ENCODE peak calls at places on chromosomes 3 and 15, in nine cellular contexts. One of them, this sample, is unnamed. For H3K36me3, the result is how much of the 10 kb centered on the place peaks cover.

GRCh38 chr3:61521229-61521628 is 40.1 kb upstream of the PTPRG start:
- DNase-seq in endothelial cell of umbilical vein: no peak
- DNase-seq in HCT116: no peak
- DNase-seq in Panc1: no peak
- DNase-seq in transverse colon: no peak
- DNase-seq in SK-N-SH: no peak
- DNase-seq in suprapubic skin: no peak
- DNase-seq in GM23338: peak
- DNase-seq in spleen: no peak
- DNase-seq in this sample: no peak

GRCh38 chr3:87109431-87109830 is 117.7 kb upstream of the CHMP2B start:
- DNase-seq in endothelial cell of umbilical vein: no peak
- DNase-seq in HCT116: no peak
- DNase-seq in Panc1: no peak
- DNase-seq in transverse colon: no peak
- DNase-seq in SK-N-SH: no peak
- DNase-seq in suprapubic skin: no peak
- DNase-seq in GM23338: no peak
- DNase-seq in spleen: no peak
- DNase-seq in this sample: no peak

GRCh38 chr3:108462899-108463298 is 47.5 kb downstream of the MYH15 start:
- DNase-seq in endothelial cell of umbilical vein: no peak
- DNase-seq in HCT116: no peak
- DNase-seq in Panc1: no peak
- DNase-seq in transverse colon: no peak
- DNase-seq in SK-N-SH: no peak
- DNase-seq in suprapubic skin: no peak
- DNase-seq in GM23338: no peak
- DNase-seq in spleen: no peak
- DNase-seq in this sample: no peak

GRCh38 chr3:62665627-62666433 is 209.4 kb downstream of the CADPS start:
- DNase-seq in endothelial cell of umbilical vein: peak
- DNase-seq in HCT116: peak
- DNase-seq in Panc1: peak
- DNase-seq in transverse colon: peak
- DNase-seq in SK-N-SH: peak
- DNase-seq in suprapubic skin: peak
- DNase-seq in GM23338: peak
- DNase-seq in spleen: no peak
- DNase-seq in this sample: peak

GRCh38 chr15:65949482-65949881 is 80.2 kb downstream of the RAB11A start:
- DNase-seq in endothelial cell of umbilical vein: no peak
- DNase-seq in HCT116: no peak
- DNase-seq in Panc1: no peak
- DNase-seq in transverse colon: no peak
- DNase-seq in SK-N-SH: peak
- DNase-seq in suprapubic skin: no peak
- DNase-seq in GM23338: no peak
- DNase-seq in spleen: peak
- DNase-seq in this sample: no peak

GRCh38 chr3:150069158-150069536 is 98.5 kb upstream of the PFN2 start:
- DNase-seq in endothelial cell of umbilical vein: no peak
- DNase-seq in HCT116: no peak
- DNase-seq in Panc1: no peak
- DNase-seq in transverse colon: no peak
- DNase-seq in SK-N-SH: no peak
- DNase-seq in suprapubic skin: no peak
- DNase-seq in GM23338: no peak
- DNase-seq in spleen: no peak
- DNase-seq in this sample: no peak

GRCh38 chr3:39541917-39542329 is 74.4 kb downstream of the MOBP start:
- DNase-seq in endothelial cell of umbilical vein: peak
- DNase-seq in HCT116: peak
- DNase-seq in Panc1: no peak
- DNase-seq in transverse colon: no peak
- DNase-seq in SK-N-SH: peak
- DNase-seq in suprapubic skin: no peak
- DNase-seq in GM23338: peak
- DNase-seq in spleen: no peak
- DNase-seq in this sample: no peak

GRCh38 chr3:6861331-6861988 is 545 bp downstream of the GRM7 start:
- DNase-seq in endothelial cell of umbilical vein: no peak
- DNase-seq in HCT116: no peak
- DNase-seq in Panc1: no peak
- DNase-seq in transverse colon: no peak
- DNase-seq in SK-N-SH: peak
- DNase-seq in suprapubic skin: no peak
- DNase-seq in GM23338: no peak
- DNase-seq in spleen: no peak
- DNase-seq in this sample: no peak

GRCh38 chr3:197209366-197210260 is 88.8 kb downstream of the DLG1 start:
- DNase-seq in endothelial cell of umbilical vein: peak
- DNase-seq in HCT116: no peak
- DNase-seq in Panc1: no peak
- DNase-seq in transverse colon: no peak
- DNase-seq in SK-N-SH: no peak
- DNase-seq in suprapubic skin: no peak
- DNase-seq in GM23338: no peak
- DNase-seq in spleen: no peak
- DNase-seq in this sample: no peak

GRCh38 chr15:25796395-25796794 is 66.7 kb downstream of the ATP10A start:
- DNase-seq in endothelial cell of umbilical vein: no peak
- DNase-seq in HCT116: no peak
- DNase-seq in Panc1: no peak
- DNase-seq in transverse colon: no peak
- DNase-seq in SK-N-SH: no peak
- DNase-seq in suprapubic skin: no peak
- DNase-seq in GM23338: no peak
- DNase-seq in spleen: no peak
- DNase-seq in this sample: no peak

GRCh38 chr15:69603369-69604049 is 150.9 kb downstream of the RPLP1 start:
- DNase-seq in endothelial cell of umbilical vein: no peak
- DNase-seq in HCT116: no peak
- DNase-seq in Panc1: no peak
- DNase-seq in transverse colon: no peak
- DNase-seq in SK-N-SH: no peak
- DNase-seq in suprapubic skin: no peak
- DNase-seq in GM23338: no peak
- DNase-seq in spleen: no peak
- DNase-seq in this sample: no peak

GRCh38 chr15:93124126-93124525 is 35.1 kb upstream of the RGMA start:
- DNase-seq in endothelial cell of umbilical vein: no peak
- DNase-seq in HCT116: no peak
- DNase-seq in Panc1: no peak
- DNase-seq in transverse colon: no peak
- DNase-seq in SK-N-SH: no peak
- DNase-seq in suprapubic skin: no peak
- DNase-seq in GM23338: no peak
- DNase-seq in spleen: no peak
- DNase-seq in this sample: no peak

GRCh38 chr3:102741105-102741504 is 306.3 kb downstream of the ZPLD1 start:
- DNase-seq in endothelial cell of umbilical vein: no peak
- DNase-seq in HCT116: peak
- DNase-seq in Panc1: no peak
- DNase-seq in transverse colon: no peak
- DNase-seq in SK-N-SH: no peak
- DNase-seq in suprapubic skin: no peak
- DNase-seq in GM23338: peak
- DNase-seq in spleen: no peak
- DNase-seq in this sample: no peak

GRCh38 chr3:178602864-178603263 is 66.6 kb downstream of the KCNMB2 start:
- DNase-seq in endothelial cell of umbilical vein: no peak
- DNase-seq in HCT116: no peak
- DNase-seq in Panc1: no peak
- DNase-seq in transverse colon: no peak
- DNase-seq in SK-N-SH: no peak
- DNase-seq in suprapubic skin: no peak
- DNase-seq in GM23338: no peak
- DNase-seq in spleen: no peak
- DNase-seq in this sample: no peak

GRCh38 chr3:144763878-144764454 is 792.3 kb downstream of the DIPK2A start:
- DNase-seq in endothelial cell of umbilical vein: peak
- DNase-seq in HCT116: no peak
- DNase-seq in Panc1: no peak
- DNase-seq in transverse colon: no peak
- DNase-seq in SK-N-SH: no peak
- DNase-seq in suprapubic skin: no peak
- DNase-seq in GM23338: no peak
- DNase-seq in spleen: no peak
- DNase-seq in this sample: no peak

GRCh38 chr3:195889843-195890407 is 18.4 kb downstream of the TNK2 start:
- DNase-seq in endothelial cell of umbilical vein: no peak
- DNase-seq in HCT116: no peak
- DNase-seq in Panc1: no peak
- DNase-seq in transverse colon: no peak
- DNase-seq in SK-N-SH: no peak
- DNase-seq in suprapubic skin: no peak
- DNase-seq in GM23338: peak
- DNase-seq in spleen: no peak
- DNase-seq in this sample: no peak

GRCh38 chr3:45870099-45870498 is 16.2 kb upstream of the CCR9 start:
- DNase-seq in endothelial cell of umbilical vein: no peak
- DNase-seq in HCT116: no peak
- DNase-seq in Panc1: no peak
- DNase-seq in transverse colon: peak
- DNase-seq in SK-N-SH: no peak
- DNase-seq in suprapubic skin: no peak
- DNase-seq in GM23338: no peak
- DNase-seq in spleen: peak
- DNase-seq in this sample: no peak

GRCh38 chr3:188712257-188712924 is 459.4 kb upstream of the TPRG1 start:
- DNase-seq in endothelial cell of umbilical vein: peak
- DNase-seq in HCT116: no peak
- DNase-seq in Panc1: no peak
- DNase-seq in transverse colon: no peak
- DNase-seq in SK-N-SH: no peak
- DNase-seq in suprapubic skin: no peak
- DNase-seq in GM23338: no peak
- DNase-seq in spleen: no peak
- DNase-seq in this sample: no peak

GRCh38 chr3:15367059-15367458 is 34.7 kb upstream of the SH3BP5 start:
- DNase-seq in endothelial cell of umbilical vein: peak
- DNase-seq in HCT116: no peak
- DNase-seq in Panc1: no peak
- DNase-seq in transverse colon: no peak
- DNase-seq in SK-N-SH: no peak
- DNase-seq in suprapubic skin: no peak
- DNase-seq in GM23338: no peak
- DNase-seq in spleen: no peak
- DNase-seq in this sample: no peak

GRCh38 chr3:127383656-127384179 is 95.9 kb upstream of the PRR20G start:
- DNase-seq in endothelial cell of umbilical vein: no peak
- DNase-seq in HCT116: no peak
- DNase-seq in Panc1: no peak
- DNase-seq in transverse colon: no peak
- DNase-seq in SK-N-SH: no peak
- DNase-seq in suprapubic skin: peak
- DNase-seq in GM23338: no peak
- DNase-seq in spleen: peak
- DNase-seq in this sample: no peak

GRCh38 chr3:188401244-188401604 is 247.3 kb downstream of the LPP start:
- DNase-seq in endothelial cell of umbilical vein: no peak
- DNase-seq in HCT116: no peak
- DNase-seq in Panc1: no peak
- DNase-seq in transverse colon: no peak
- DNase-seq in SK-N-SH: no peak
- DNase-seq in suprapubic skin: no peak
- DNase-seq in GM23338: no peak
- DNase-seq in spleen: no peak
- DNase-seq in this sample: no peak

GRCh38 chr3:11583638-11584046 is 60.1 kb downstream of the VGLL4 start:
- DNase-seq in endothelial cell of umbilical vein: no peak
- DNase-seq in HCT116: no peak
- DNase-seq in Panc1: no peak
- DNase-seq in transverse colon: no peak
- DNase-seq in SK-N-SH: no peak
- DNase-seq in suprapubic skin: no peak
- DNase-seq in GM23338: no peak
- DNase-seq in spleen: no peak
- DNase-seq in this sample: no peak

GRCh38 chr3:177065285-177066028 is 131.8 kb downstream of the TBL1XR1 start:
- DNase-seq in endothelial cell of umbilical vein: no peak
- DNase-seq in HCT116: no peak
- DNase-seq in Panc1: no peak
- DNase-seq in transverse colon: no peak
- DNase-seq in SK-N-SH: no peak
- DNase-seq in suprapubic skin: no peak
- DNase-seq in GM23338: no peak
- DNase-seq in spleen: no peak
- DNase-seq in this sample: no peak
- H3K36me3 ChIP-seq in endothelial cell of umbilical vein: under half
- H3K36me3 ChIP-seq in HCT116: under half
- H3K36me3 ChIP-seq in Panc1: under half
- H3K36me3 ChIP-seq in transverse colon: under half
- H3K36me3 ChIP-seq in SK-N-SH: under half
- H3K36me3 ChIP-seq in suprapubic skin: under half
- H3K36me3 ChIP-seq in GM23338: under half
- H3K36me3 ChIP-seq in spleen: under half
- H3K36me3 ChIP-seq in this sample: under half

GRCh38 chr15:62796296-62796695 is 246.3 kb upstream of the TPM1 start:
- DNase-seq in endothelial cell of umbilical vein: no peak
- DNase-seq in HCT116: no peak
- DNase-seq in Panc1: no peak
- DNase-seq in transverse colon: no peak
- DNase-seq in SK-N-SH: no peak
- DNase-seq in suprapubic skin: no peak
- DNase-seq in GM23338: no peak
- DNase-seq in spleen: no peak
- DNase-seq in this sample: no peak
- TF ChIP-seq POLR2AphosphoS5 in endothelial cell of umbilical vein: no peak
- TF ChIP-seq POLR2AphosphoS5 in HCT116: no peak
- TF ChIP-seq POLR2AphosphoS5 in Panc1: no peak
- TF ChIP-seq POLR2AphosphoS5 in transverse colon: no peak
- TF ChIP-seq POLR2AphosphoS5 in SK-N-SH: no peak
- TF ChIP-seq POLR2AphosphoS5 in suprapubic skin: no peak
- TF ChIP-seq POLR2AphosphoS5 in GM23338: no peak
- TF ChIP-seq POLR2AphosphoS5 in spleen: no peak
- TF ChIP-seq POLR2AphosphoS5 in this sample: no peak

GRCh38 chr3:194647747-194648146 is 14.5 kb upstream of the TMEM44 start:
- DNase-seq in endothelial cell of umbilical vein: no peak
- DNase-seq in HCT116: no peak
- DNase-seq in Panc1: no peak
- DNase-seq in transverse colon: no peak
- DNase-seq in SK-N-SH: no peak
- DNase-seq in suprapubic skin: no peak
- DNase-seq in GM23338: no peak
- DNase-seq in spleen: no peak
- DNase-seq in this sample: no peak
- H3K36me3 ChIP-seq in endothelial cell of umbilical vein: under half
- H3K36me3 ChIP-seq in HCT116: half or more
- H3K36me3 ChIP-seq in Panc1: half or more
- H3K36me3 ChIP-seq in transverse colon: half or more
- H3K36me3 ChIP-seq in SK-N-SH: half or more
- H3K36me3 ChIP-seq in suprapubic skin: half or more
- H3K36me3 ChIP-seq in GM23338: under half
- H3K36me3 ChIP-seq in spleen: half or more
- H3K36me3 ChIP-seq in this sample: under half

DNA sequence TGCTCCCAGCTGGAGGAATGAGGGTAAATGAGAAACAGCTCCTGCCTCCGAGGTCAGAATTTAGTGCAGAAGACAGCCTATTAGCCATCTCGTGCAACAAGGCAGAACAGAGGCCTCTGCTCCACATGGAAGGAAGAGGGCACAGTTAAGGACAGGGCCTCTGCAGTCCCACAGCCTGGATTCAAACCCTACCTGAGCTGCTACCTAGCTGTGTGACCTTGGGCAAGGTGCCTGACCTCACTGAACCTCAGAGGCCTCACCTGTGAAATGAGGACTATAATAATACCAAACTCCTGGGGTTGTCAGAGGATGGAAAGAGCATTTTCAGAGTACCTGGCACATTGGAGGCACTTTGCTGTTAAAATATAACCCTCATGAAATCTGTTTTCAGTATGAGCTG is 285.7 kb upstream of the CTNNB1 start:
- DNase-seq in endothelial cell of umbilical vein: no peak
- DNase-seq in HCT116: no peak
- DNase-seq in Panc1: no peak
- DNase-seq in transverse colon: no peak
- DNase-seq in SK-N-SH: no peak
- DNase-seq in suprapubic skin: no peak
- DNase-seq in GM23338: no peak
- DNase-seq in spleen: no peak
- DNase-seq in this sample: no peak
- TF ChIP-seq POLR2AphosphoS5 in endothelial cell of umbilical vein: no peak
- TF ChIP-seq POLR2AphosphoS5 in HCT116: no peak
- TF ChIP-seq POLR2AphosphoS5 in Panc1: no peak
- TF ChIP-seq POLR2AphosphoS5 in transverse colon: no peak
- TF ChIP-seq POLR2AphosphoS5 in SK-N-SH: no peak
- TF ChIP-seq POLR2AphosphoS5 in suprapubic skin: no peak
- TF ChIP-seq POLR2AphosphoS5 in GM23338: no peak
- TF ChIP-seq POLR2AphosphoS5 in spleen: no peak
- TF ChIP-seq POLR2AphosphoS5 in this sample: no peak